ENCODE peak calls at places on chromosomes 1 and 21, in seven cellular contexts. One of them, this sample, is unnamed.

GRCh38 chr1:154773551-154773950 is 96.5 kb downstream of the KCNN3 start:
- DNase-seq in activated CD8-positive, alpha-beta memory T cell treated with anti-CD3 and anti-CD28 coated beads, Interleukin-2, amount 10 ng/mL, durations not matched to agents 7 days and 5 days: no peak
- DNase-seq in IMR-90: no peak
- DNase-seq in stromal cell of bone marrow: no peak
- DNase-seq in CD4-positive, alpha-beta T cell: no peak
- DNase-seq in ovary: no peak
- DNase-seq in kidney glomerular epithelial cell: no peak
- DNase-seq in this sample: no peak

GRCh38 chr1:58844176-58844575 is 60.3 kb upstream of the JUN start:
- DNase-seq in activated CD8-positive, alpha-beta memory T cell treated with anti-CD3 and anti-CD28 coated beads, Interleukin-2, amount 10 ng/mL, durations not matched to agents 7 days and 5 days: no peak
- DNase-seq in IMR-90: peak; percentile 75
- DNase-seq in stromal cell of bone marrow: no peak
- DNase-seq in CD4-positive, alpha-beta T cell: no peak
- DNase-seq in ovary: no peak
- DNase-seq in kidney glomerular epithelial cell: no peak
- DNase-seq in this sample: no peak

GRCh38 chr1:94745742-94746141 is 74.4 kb upstream of the SLC44A3 start:
- DNase-seq in activated CD8-positive, alpha-beta memory T cell treated with anti-CD3 and anti-CD28 coated beads, Interleukin-2, amount 10 ng/mL, durations not matched to agents 7 days and 5 days: no peak
- DNase-seq in IMR-90: no peak
- DNase-seq in stromal cell of bone marrow: no peak
- DNase-seq in CD4-positive, alpha-beta T cell: no peak
- DNase-seq in ovary: no peak
- DNase-seq in kidney glomerular epithelial cell: no peak
- DNase-seq in this sample: no peak

GRCh38 chr1:203351037-203351625 is at the start of gene FMOD:
- DNase-seq in activated CD8-positive, alpha-beta memory T cell treated with anti-CD3 and anti-CD28 coated beads, Interleukin-2, amount 10 ng/mL, durations not matched to agents 7 days and 5 days: no peak
- DNase-seq in IMR-90: peak; percentile 46
- DNase-seq in stromal cell of bone marrow: peak; percentile 43
- DNase-seq in CD4-positive, alpha-beta T cell: no peak
- DNase-seq in ovary: peak; percentile 80
- DNase-seq in kidney glomerular epithelial cell: no peak
- DNase-seq in this sample: no peak

GRCh38 chr1:223097713-223098112 is 45.3 kb downstream of the TLR5 start:
- DNase-seq in activated CD8-positive, alpha-beta memory T cell treated with anti-CD3 and anti-CD28 coated beads, Interleukin-2, amount 10 ng/mL, durations not matched to agents 7 days and 5 days: no peak
- DNase-seq in IMR-90: no peak
- DNase-seq in stromal cell of bone marrow: no peak
- DNase-seq in CD4-positive, alpha-beta T cell: no peak
- DNase-seq in ovary: no peak
- DNase-seq in kidney glomerular epithelial cell: no peak
- DNase-seq in this sample: no peak

GRCh38 chr1:24294757-24295371 is 24.3 kb upstream of the GRHL3 start:
- DNase-seq in activated CD8-positive, alpha-beta memory T cell treated with anti-CD3 and anti-CD28 coated beads, Interleukin-2, amount 10 ng/mL, durations not matched to agents 7 days and 5 days: peak; percentile 16
- DNase-seq in IMR-90: no peak
- DNase-seq in stromal cell of bone marrow: peak; percentile 61
- DNase-seq in CD4-positive, alpha-beta T cell: no peak
- DNase-seq in ovary: peak; percentile 28
- DNase-seq in kidney glomerular epithelial cell: peak; percentile 83
- DNase-seq in this sample: no peak

GRCh38 chr1:226268421-226269124 is 40.4 kb downstream of the LIN9 start:
- DNase-seq in activated CD8-positive, alpha-beta memory T cell treated with anti-CD3 and anti-CD28 coated beads, Interleukin-2, amount 10 ng/mL, durations not matched to agents 7 days and 5 days: no peak
- DNase-seq in IMR-90: peak; percentile 75
- DNase-seq in stromal cell of bone marrow: peak; percentile 61
- DNase-seq in CD4-positive, alpha-beta T cell: no peak
- DNase-seq in ovary: no peak
- DNase-seq in kidney glomerular epithelial cell: no peak
- DNase-seq in this sample: no peak

GRCh38 chr1:171420810-171421209 is 64.5 kb upstream of the PRRC2C start:
- DNase-seq in activated CD8-positive, alpha-beta memory T cell treated with anti-CD3 and anti-CD28 coated beads, Interleukin-2, amount 10 ng/mL, durations not matched to agents 7 days and 5 days: no peak
- DNase-seq in IMR-90: no peak
- DNase-seq in stromal cell of bone marrow: no peak
- DNase-seq in CD4-positive, alpha-beta T cell: no peak
- DNase-seq in ovary: no peak
- DNase-seq in kidney glomerular epithelial cell: no peak
- DNase-seq in this sample: no peak

GRCh38 chr1:33175865-33176264 is 6.0 kb downstream of the TRIM62 start:
- DNase-seq in activated CD8-positive, alpha-beta memory T cell treated with anti-CD3 and anti-CD28 coated beads, Interleukin-2, amount 10 ng/mL, durations not matched to agents 7 days and 5 days: no peak
- DNase-seq in IMR-90: no peak
- DNase-seq in stromal cell of bone marrow: no peak
- DNase-seq in CD4-positive, alpha-beta T cell: no peak
- DNase-seq in ovary: no peak
- DNase-seq in kidney glomerular epithelial cell: no peak
- DNase-seq in this sample: no peak

GRCh38 chr1:214584805-214585766 is 17.9 kb upstream of the CENPF start:
- DNase-seq in activated CD8-positive, alpha-beta memory T cell treated with anti-CD3 and anti-CD28 coated beads, Interleukin-2, amount 10 ng/mL, durations not matched to agents 7 days and 5 days: no peak
- DNase-seq in IMR-90: peak; percentile 73
- DNase-seq in stromal cell of bone marrow: peak; percentile 52
- DNase-seq in CD4-positive, alpha-beta T cell: no peak
- DNase-seq in ovary: no peak
- DNase-seq in kidney glomerular epithelial cell: peak; percentile 85
- DNase-seq in this sample: no peak

GRCh38 chr1:153612111-153612754 is 704 bp downstream of the S100A16 start:
- DNase-seq in activated CD8-positive, alpha-beta memory T cell treated with anti-CD3 and anti-CD28 coated beads, Interleukin-2, amount 10 ng/mL, durations not matched to agents 7 days and 5 days: no peak
- DNase-seq in IMR-90: no peak
- DNase-seq in stromal cell of bone marrow: no peak
- DNase-seq in CD4-positive, alpha-beta T cell: no peak
- DNase-seq in ovary: peak; percentile 66
- DNase-seq in kidney glomerular epithelial cell: peak; percentile 38
- DNase-seq in this sample: peak; percentile 55

GRCh38 chr1:5705751-5706150 is 286.5 kb downstream of the NPHP4 start:
- DNase-seq in activated CD8-positive, alpha-beta memory T cell treated with anti-CD3 and anti-CD28 coated beads, Interleukin-2, amount 10 ng/mL, durations not matched to agents 7 days and 5 days: no peak
- DNase-seq in IMR-90: no peak
- DNase-seq in stromal cell of bone marrow: no peak
- DNase-seq in CD4-positive, alpha-beta T cell: no peak
- DNase-seq in ovary: no peak
- DNase-seq in kidney glomerular epithelial cell: no peak
- DNase-seq in this sample: no peak

GRCh38 chr1:235532350-235532749 is 28.1 kb upstream of the B3GALNT2 start:
- DNase-seq in activated CD8-positive, alpha-beta memory T cell treated with anti-CD3 and anti-CD28 coated beads, Interleukin-2, amount 10 ng/mL, durations not matched to agents 7 days and 5 days: no peak
- DNase-seq in IMR-90: peak; percentile 55
- DNase-seq in stromal cell of bone marrow: no peak
- DNase-seq in CD4-positive, alpha-beta T cell: no peak
- DNase-seq in ovary: no peak
- DNase-seq in kidney glomerular epithelial cell: no peak
- DNase-seq in this sample: no peak

GRCh38 chr1:30087465-30087864 is 635.9 kb downstream of the MATN1 start:
- DNase-seq in activated CD8-positive, alpha-beta memory T cell treated with anti-CD3 and anti-CD28 coated beads, Interleukin-2, amount 10 ng/mL, durations not matched to agents 7 days and 5 days: no peak
- DNase-seq in IMR-90: no peak
- DNase-seq in stromal cell of bone marrow: no peak
- DNase-seq in CD4-positive, alpha-beta T cell: no peak
- DNase-seq in ovary: no peak
- DNase-seq in kidney glomerular epithelial cell: no peak
- DNase-seq in this sample: no peak

GRCh38 chr1:113141650-113142473 is 68.9 kb downstream of the LRIG2 start:
- DNase-seq in activated CD8-positive, alpha-beta memory T cell treated with anti-CD3 and anti-CD28 coated beads, Interleukin-2, amount 10 ng/mL, durations not matched to agents 7 days and 5 days: no peak
- DNase-seq in IMR-90: peak; percentile 70
- DNase-seq in stromal cell of bone marrow: peak; percentile 30
- DNase-seq in CD4-positive, alpha-beta T cell: no peak
- DNase-seq in ovary: no peak
- DNase-seq in kidney glomerular epithelial cell: peak; percentile 20
- DNase-seq in this sample: no peak

GRCh38 chr1:244365821-244366220 is 85.9 kb downstream of the ADSS2 start:
- DNase-seq in activated CD8-positive, alpha-beta memory T cell treated with anti-CD3 and anti-CD28 coated beads, Interleukin-2, amount 10 ng/mL, durations not matched to agents 7 days and 5 days: no peak
- DNase-seq in IMR-90: no peak
- DNase-seq in stromal cell of bone marrow: no peak
- DNase-seq in CD4-positive, alpha-beta T cell: no peak
- DNase-seq in ovary: no peak
- DNase-seq in kidney glomerular epithelial cell: no peak
- DNase-seq in this sample: no peak

GRCh38 chr1:119327436-119328155 is 41.0 kb upstream of the HAO2 start:
- DNase-seq in activated CD8-positive, alpha-beta memory T cell treated with anti-CD3 and anti-CD28 coated beads, Interleukin-2, amount 10 ng/mL, durations not matched to agents 7 days and 5 days: no peak
- DNase-seq in IMR-90: no peak
- DNase-seq in stromal cell of bone marrow: no peak
- DNase-seq in CD4-positive, alpha-beta T cell: no peak
- DNase-seq in ovary: peak; percentile 36
- DNase-seq in kidney glomerular epithelial cell: peak; percentile 9
- DNase-seq in this sample: no peak

GRCh38 chr1:192475329-192475728 is 100.2 kb upstream of the RGS1 start:
- DNase-seq in activated CD8-positive, alpha-beta memory T cell treated with anti-CD3 and anti-CD28 coated beads, Interleukin-2, amount 10 ng/mL, durations not matched to agents 7 days and 5 days: no peak
- DNase-seq in IMR-90: no peak
- DNase-seq in stromal cell of bone marrow: no peak
- DNase-seq in CD4-positive, alpha-beta T cell: no peak
- DNase-seq in ovary: no peak
- DNase-seq in kidney glomerular epithelial cell: no peak
- DNase-seq in this sample: no peak

GRCh38 chr1:2833454-2834145 is 32.1 kb upstream of the TTC34 start:
- DNase-seq in activated CD8-positive, alpha-beta memory T cell treated with anti-CD3 and anti-CD28 coated beads, Interleukin-2, amount 10 ng/mL, durations not matched to agents 7 days and 5 days: no peak
- DNase-seq in IMR-90: no peak
- DNase-seq in stromal cell of bone marrow: no peak
- DNase-seq in CD4-positive, alpha-beta T cell: no peak
- DNase-seq in ovary: no peak
- DNase-seq in kidney glomerular epithelial cell: no peak
- DNase-seq in this sample: no peak

GRCh38 chr21:37565530-37566223 is 199.1 kb downstream of the DYRK1A start:
- DNase-seq in activated CD8-positive, alpha-beta memory T cell treated with anti-CD3 and anti-CD28 coated beads, Interleukin-2, amount 10 ng/mL, durations not matched to agents 7 days and 5 days: peak; percentile 23
- DNase-seq in IMR-90: peak; percentile 37
- DNase-seq in stromal cell of bone marrow: peak; percentile 23
- DNase-seq in CD4-positive, alpha-beta T cell: no peak
- DNase-seq in ovary: no peak
- DNase-seq in kidney glomerular epithelial cell: no peak
- DNase-seq in this sample: no peak

GRCh38 chr1:32981003-32981909 is 16.6 kb upstream of the RNF19B start:
- DNase-seq in activated CD8-positive, alpha-beta memory T cell treated with anti-CD3 and anti-CD28 coated beads, Interleukin-2, amount 10 ng/mL, durations not matched to agents 7 days and 5 days: peak; percentile 80
- DNase-seq in IMR-90: peak; percentile 94
- DNase-seq in stromal cell of bone marrow: peak; percentile 69
- DNase-seq in CD4-positive, alpha-beta T cell: peak; percentile 49
- DNase-seq in ovary: no peak
- DNase-seq in kidney glomerular epithelial cell: peak; percentile 86
- DNase-seq in this sample: peak; percentile 82

GRCh38 chr1:179953974-179954493 is 576 bp upstream of the CEP350 start:
- DNase-seq in activated CD8-positive, alpha-beta memory T cell treated with anti-CD3 and anti-CD28 coated beads, Interleukin-2, amount 10 ng/mL, durations not matched to agents 7 days and 5 days: peak; percentile 70
- DNase-seq in IMR-90: peak; percentile 51
- DNase-seq in stromal cell of bone marrow: peak; percentile 17
- DNase-seq in CD4-positive, alpha-beta T cell: no peak
- DNase-seq in ovary: no peak
- DNase-seq in kidney glomerular epithelial cell: peak; percentile 74
- DNase-seq in this sample: no peak

GRCh38 chr1:65208577-65208976 is 60.6 kb downstream of the AK4 start:
- DNase-seq in activated CD8-positive, alpha-beta memory T cell treated with anti-CD3 and anti-CD28 coated beads, Interleukin-2, amount 10 ng/mL, durations not matched to agents 7 days and 5 days: no peak
- DNase-seq in IMR-90: no peak
- DNase-seq in stromal cell of bone marrow: no peak
- DNase-seq in CD4-positive, alpha-beta T cell: no peak
- DNase-seq in ovary: no peak
- DNase-seq in kidney glomerular epithelial cell: no peak
- DNase-seq in this sample: no peak

GRCh38 chr1:198499588-198499987 is 40.9 kb downstream of the ATP6V1G3 start:
- DNase-seq in activated CD8-positive, alpha-beta memory T cell treated with anti-CD3 and anti-CD28 coated beads, Interleukin-2, amount 10 ng/mL, durations not matched to agents 7 days and 5 days: no peak
- DNase-seq in IMR-90: peak; percentile 43
- DNase-seq in stromal cell of bone marrow: no peak
- DNase-seq in CD4-positive, alpha-beta T cell: no peak
- DNase-seq in ovary: no peak
- DNase-seq in kidney glomerular epithelial cell: no peak
- DNase-seq in this sample: no peak

GRCh38 chr1:60503216-60503615 is 429.6 kb upstream of the C1orf87 start:
- DNase-seq in activated CD8-positive, alpha-beta memory T cell treated with anti-CD3 and anti-CD28 coated beads, Interleukin-2, amount 10 ng/mL, durations not matched to agents 7 days and 5 days: no peak
- DNase-seq in IMR-90: no peak
- DNase-seq in stromal cell of bone marrow: no peak
- DNase-seq in CD4-positive, alpha-beta T cell: no peak
- DNase-seq in ovary: no peak
- DNase-seq in kidney glomerular epithelial cell: no peak
- DNase-seq in this sample: no peak

GRCh38 chr1:42420911-42421585 is 34.8 kb downstream of the ZMYND12 start:
- DNase-seq in activated CD8-positive, alpha-beta memory T cell treated with anti-CD3 and anti-CD28 coated beads, Interleukin-2, amount 10 ng/mL, durations not matched to agents 7 days and 5 days: no peak
- DNase-seq in IMR-90: peak; percentile 79
- DNase-seq in stromal cell of bone marrow: peak; percentile 47
- DNase-seq in CD4-positive, alpha-beta T cell: no peak
- DNase-seq in ovary: peak; percentile 63
- DNase-seq in kidney glomerular epithelial cell: peak; percentile 72
- DNase-seq in this sample: no peak

GRCh38 chr1:975896-976683 is 5.8 kb downstream of the PERM1 start:
- DNase-seq in activated CD8-positive, alpha-beta memory T cell treated with anti-CD3 and anti-CD28 coated beads, Interleukin-2, amount 10 ng/mL, durations not matched to agents 7 days and 5 days: no peak
- DNase-seq in IMR-90: peak; percentile 36
- DNase-seq in stromal cell of bone marrow: no peak
- DNase-seq in CD4-positive, alpha-beta T cell: no peak
- DNase-seq in ovary: no peak
- DNase-seq in kidney glomerular epithelial cell: no peak
- DNase-seq in this sample: no peak

GRCh38 chr1:86507935-86508582 is 38.8 kb upstream of the CLCA4 start:
- DNase-seq in activated CD8-positive, alpha-beta memory T cell treated with anti-CD3 and anti-CD28 coated beads, Interleukin-2, amount 10 ng/mL, durations not matched to agents 7 days and 5 days: no peak
- DNase-seq in IMR-90: peak; percentile 38
- DNase-seq in stromal cell of bone marrow: peak; percentile 33
- DNase-seq in CD4-positive, alpha-beta T cell: no peak
- DNase-seq in ovary: no peak
- DNase-seq in kidney glomerular epithelial cell: no peak
- DNase-seq in this sample: no peak

GRCh38 chr1:34162852-34163766 is 1.9 kb downstream of the CSMD2 start:
- DNase-seq in activated CD8-positive, alpha-beta memory T cell treated with anti-CD3 and anti-CD28 coated beads, Interleukin-2, amount 10 ng/mL, durations not matched to agents 7 days and 5 days: peak; percentile 51
- DNase-seq in IMR-90: peak; percentile 74
- DNase-seq in stromal cell of bone marrow: peak; percentile 64
- DNase-seq in CD4-positive, alpha-beta T cell: no peak
- DNase-seq in ovary: peak; percentile 22
- DNase-seq in kidney glomerular epithelial cell: peak; percentile 82
- DNase-seq in this sample: no peak

GRCh38 chr1:207752456-207753132 is 740 bp downstream of the CD46 start:
- DNase-seq in activated CD8-positive, alpha-beta memory T cell treated with anti-CD3 and anti-CD28 coated beads, Interleukin-2, amount 10 ng/mL, durations not matched to agents 7 days and 5 days: peak; percentile 50
- DNase-seq in IMR-90: peak; percentile 13
- DNase-seq in stromal cell of bone marrow: no peak
- DNase-seq in CD4-positive, alpha-beta T cell: no peak
- DNase-seq in ovary: no peak
- DNase-seq in kidney glomerular epithelial cell: peak; percentile 58
- DNase-seq in this sample: peak; percentile 75

GRCh38 chr1:180179162-180179957 is 24.7 kb downstream of the QSOX1 start:
- DNase-seq in activated CD8-positive, alpha-beta memory T cell treated with anti-CD3 and anti-CD28 coated beads, Interleukin-2, amount 10 ng/mL, durations not matched to agents 7 days and 5 days: no peak
- DNase-seq in IMR-90: no peak
- DNase-seq in stromal cell of bone marrow: no peak
- DNase-seq in CD4-positive, alpha-beta T cell: no peak
- DNase-seq in ovary: no peak
- DNase-seq in kidney glomerular epithelial cell: no peak
- DNase-seq in this sample: no peak

GRCh38 chr1:29550119-29550841 is 314.0 kb downstream of the PTPRU start:
- DNase-seq in activated CD8-positive, alpha-beta memory T cell treated with anti-CD3 and anti-CD28 coated beads, Interleukin-2, amount 10 ng/mL, durations not matched to agents 7 days and 5 days: no peak
- DNase-seq in IMR-90: no peak
- DNase-seq in stromal cell of bone marrow: no peak
- DNase-seq in CD4-positive, alpha-beta T cell: no peak
- DNase-seq in ovary: no peak
- DNase-seq in kidney glomerular epithelial cell: no peak
- DNase-seq in this sample: no peak

GRCh38 chr1:30765610-30766434 is 8.2 kb upstream of the LAPTM5 start:
- DNase-seq in activated CD8-positive, alpha-beta memory T cell treated with anti-CD3 and anti-CD28 coated beads, Interleukin-2, amount 10 ng/mL, durations not matched to agents 7 days and 5 days: no peak
- DNase-seq in IMR-90: no peak
- DNase-seq in stromal cell of bone marrow: no peak
- DNase-seq in CD4-positive, alpha-beta T cell: no peak
- DNase-seq in ovary: no peak
- DNase-seq in kidney glomerular epithelial cell: no peak
- DNase-seq in this sample: no peak

GRCh38 chr1:75134939-75135828 is 996 bp downstream of the LHX8 start:
- DNase-seq in activated CD8-positive, alpha-beta memory T cell treated with anti-CD3 and anti-CD28 coated beads, Interleukin-2, amount 10 ng/mL, durations not matched to agents 7 days and 5 days: no peak
- DNase-seq in IMR-90: peak; percentile 0
- DNase-seq in stromal cell of bone marrow: no peak
- DNase-seq in CD4-positive, alpha-beta T cell: no peak
- DNase-seq in ovary: no peak
- DNase-seq in kidney glomerular epithelial cell: no peak
- DNase-seq in this sample: peak; percentile 37

GRCh38 chr1:41411229-41411628 is 50.0 kb downstream of the FOXO6 start:
- DNase-seq in activated CD8-positive, alpha-beta memory T cell treated with anti-CD3 and anti-CD28 coated beads, Interleukin-2, amount 10 ng/mL, durations not matched to agents 7 days and 5 days: no peak
- DNase-seq in IMR-90: no peak
- DNase-seq in stromal cell of bone marrow: no peak
- DNase-seq in CD4-positive, alpha-beta T cell: no peak
- DNase-seq in ovary: no peak
- DNase-seq in kidney glomerular epithelial cell: no peak
- DNase-seq in this sample: peak; percentile 13

GRCh38 chr1:56954664-56955063 is 11.2 kb downstream of the C8B start:
- DNase-seq in activated CD8-positive, alpha-beta memory T cell treated with anti-CD3 and anti-CD28 coated beads, Interleukin-2, amount 10 ng/mL, durations not matched to agents 7 days and 5 days: no peak
- DNase-seq in IMR-90: no peak
- DNase-seq in stromal cell of bone marrow: no peak
- DNase-seq in CD4-positive, alpha-beta T cell: no peak
- DNase-seq in ovary: no peak
- DNase-seq in kidney glomerular epithelial cell: no peak
- DNase-seq in this sample: no peak

This sample was measured in Right ventricle myocardium inferior.